ENCODE peak calls at places on chromosome 17, in four cellular contexts. J, M, R and W are unnamed samples.

GRCh38 chr17:57552114-57552601 is 192.9 kb downstream of the CCDC182 start:
- DNase-seq in J (no peak), M (no peak), R (peak), W (no peak)

GRCh38 chr17:79691931-79692330 is 38.8 kb upstream of the ENPP7 start:
- DNase-seq in J (no peak), M (no peak), R (no peak), W (no peak)

GRCh38 chr17:4008082-4008435 is 43.8 kb upstream of the ATP2A3 start:
- DNase-seq in J (no peak), M (no peak), R (peak), W (no peak)

GRCh38 chr17:54967621-54968258 is 714 bp downstream of the COX11 start:
- DNase-seq in J (no peak), M (peak), R (peak), W (peak)

GRCh38 chr17:76150712-76151622 is 9.9 kb upstream of the FOXJ1 start:
- DNase-seq in J (no peak), M (no peak), R (no peak), W (no peak)

GRCh38 chr17:76918811-76919210 is 50.6 kb downstream of the MGAT5B start:
- DNase-seq in J (no peak), M (no peak), R (no peak), W (no peak)

GRCh38 chr17:58995247-58995940 is 111.3 kb downstream of the TRIM37 start:
- DNase-seq in J (no peak), M (no peak), R (no peak), W (no peak)

GRCh38 chr17:11719852-11720251 is 121.6 kb downstream of the DNAH9 start:
- DNase-seq in J (no peak), M (no peak), R (no peak), W (no peak)

GRCh38 chr17:8163978-8164814 is 1.4 kb upstream of the VAMP2 start:
- DNase-seq in J (no peak), M (peak), R (peak), W (no peak)

GRCh38 chr17:21090889-21091618 is 35.7 kb upstream of the DHRS7B start:
- DNase-seq in J (no peak), M (no peak), R (peak), W (no peak)

GRCh38 chr17:27384261-27384701 is 72.0 kb upstream of the KSR1 start:
- DNase-seq in J (no peak), M (peak), R (no peak), W (no peak)

GRCh38 chr17:71919181-71919580 is 201.6 kb upstream of the SOX9 start:
- DNase-seq in J (no peak), M (no peak), R (no peak), W (no peak)

GRCh38 chr17:71914042-71914441 is 206.8 kb upstream of the SOX9 start:
- DNase-seq in J (no peak), M (no peak), R (no peak), W (no peak)

GRCh38 chr17:71914812-71915211 is 206.0 kb upstream of the SOX9 start:
- DNase-seq in J (no peak), M (no peak), R (no peak), W (no peak)

GRCh38 chr17:71919896-71920295 is 200.9 kb upstream of the SOX9 start:
- DNase-seq in J (no peak), M (no peak), R (no peak), W (no peak)

DNA sequence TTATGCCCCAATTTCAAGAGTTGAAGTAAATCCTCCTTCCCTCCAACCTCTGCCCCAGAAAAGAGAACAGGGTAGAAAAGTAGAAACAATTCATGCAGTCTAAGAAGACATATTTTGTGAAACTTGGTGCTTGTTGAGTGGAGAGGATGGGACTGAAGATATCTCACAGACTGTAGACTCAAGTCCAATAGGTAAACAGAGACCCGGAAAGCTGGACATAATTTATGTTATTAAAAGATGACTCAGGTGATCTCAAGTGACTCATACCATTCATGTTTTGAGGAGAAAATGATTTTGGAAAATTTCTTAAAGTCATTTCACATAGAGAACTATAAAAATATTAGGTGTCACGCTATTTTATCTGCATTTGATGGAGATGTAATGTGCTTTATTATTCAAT is 203.1 kb upstream of the SOX9 start:
- DNase-seq in J (no peak), M (no peak), R (no peak), W (no peak)
- TF ChIP-seq RNF2 in J (no peak), M (no peak), R (no peak), W (no peak)

GRCh38 chr17:17343160-17343735 is 40.1 kb downstream of the NT5M start:
- DNase-seq in J (no peak), M (no peak), R (no peak), W (no peak)
- TF ChIP-seq RNF2 in J (no peak), M (no peak), R (no peak), W (no peak)

DNA sequence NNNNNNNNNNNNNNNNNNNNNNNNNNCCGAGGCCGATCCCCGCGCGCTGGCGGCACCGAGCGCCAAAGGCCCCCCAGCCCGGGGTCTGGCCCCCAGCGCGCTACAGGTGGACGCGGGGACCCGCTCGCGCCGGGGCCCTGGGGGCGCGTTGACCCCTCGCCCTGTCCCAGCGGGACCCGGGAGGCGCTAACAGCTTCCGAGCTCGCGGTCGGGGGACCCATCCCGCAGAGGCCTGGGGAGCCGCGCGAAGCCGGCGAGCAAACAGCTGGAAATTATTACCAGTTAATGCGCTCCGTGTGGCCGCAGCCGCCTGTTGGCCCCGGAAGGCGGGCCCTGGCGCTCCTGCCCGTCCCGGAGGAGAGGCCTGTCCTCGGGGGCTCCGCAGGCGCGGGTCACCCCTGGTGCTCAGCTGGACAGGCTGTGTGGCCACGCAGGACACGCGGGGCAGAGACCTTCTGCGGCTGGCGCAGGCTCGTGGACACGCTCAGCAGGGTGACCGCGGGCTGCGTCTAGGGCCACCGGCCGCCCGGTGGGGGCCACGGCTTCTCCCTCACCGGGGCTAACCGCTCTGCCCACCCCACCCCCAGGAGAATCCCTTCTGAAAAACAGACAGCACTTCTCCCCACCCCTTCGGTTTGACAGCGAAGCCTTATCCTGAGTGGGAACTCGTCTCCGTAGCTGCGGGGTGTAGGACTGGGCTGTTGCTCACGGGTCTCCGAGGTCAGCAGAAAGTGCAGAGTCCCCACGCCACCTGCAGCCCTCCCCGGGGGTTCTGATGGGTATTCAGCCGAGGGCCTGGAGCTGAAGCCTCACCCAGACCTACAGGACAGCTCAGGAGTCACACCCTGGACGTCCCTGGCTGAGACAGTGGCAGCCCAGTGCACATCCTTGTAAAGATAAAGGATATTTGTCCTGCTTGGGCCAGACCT is 138.7 kb upstream of the RPH3AL start:
- DNase-seq in J (no peak), M (peak), R (peak), W (peak)
- TF ChIP-seq RNF2 in J (no peak), M (peak), R (no peak), W (peak)

GRCh38 chr17:67198131-67198530 is 46.9 kb downstream of the HELZ start:
- DNase-seq in J (no peak), M (no peak), R (no peak), W (no peak)

GRCh38 chr17:67203818-67204217 is 41.2 kb downstream of the HELZ start:
- DNase-seq in J (no peak), M (no peak), R (no peak), W (no peak)

GRCh38 chr17:67202503-67202902 is 42.5 kb downstream of the HELZ start:
- DNase-seq in J (no peak), M (no peak), R (no peak), W (no peak)

GRCh38 chr17:67196422-67196821 is 48.6 kb downstream of the HELZ start:
- DNase-seq in J (no peak), M (no peak), R (no peak), W (no peak)

GRCh38 chr17:67200727-67201301 is 44.2 kb downstream of the HELZ start:
- DNase-seq in J (no peak), M (peak), R (peak), W (peak)
- TF ChIP-seq RNF2 in J (no peak), M (no peak), R (no peak), W (no peak)

GRCh38 chr17:64001763-64002529 is 3.8 kb downstream of the PRR29 start:
- DNase-seq in J (no peak), M (no peak), R (no peak), W (no peak)
- TF ChIP-seq RNF2 in J (no peak), M (no peak), R (no peak), W (no peak)

GRCh38 chr17:63113167-63113566 is 147.1 kb downstream of the TANC2 start:
- DNase-seq in J (no peak), M (peak), R (peak), W (peak)
- TF ChIP-seq RNF2 in J (no peak), M (no peak), R (no peak), W (no peak)

DNA sequence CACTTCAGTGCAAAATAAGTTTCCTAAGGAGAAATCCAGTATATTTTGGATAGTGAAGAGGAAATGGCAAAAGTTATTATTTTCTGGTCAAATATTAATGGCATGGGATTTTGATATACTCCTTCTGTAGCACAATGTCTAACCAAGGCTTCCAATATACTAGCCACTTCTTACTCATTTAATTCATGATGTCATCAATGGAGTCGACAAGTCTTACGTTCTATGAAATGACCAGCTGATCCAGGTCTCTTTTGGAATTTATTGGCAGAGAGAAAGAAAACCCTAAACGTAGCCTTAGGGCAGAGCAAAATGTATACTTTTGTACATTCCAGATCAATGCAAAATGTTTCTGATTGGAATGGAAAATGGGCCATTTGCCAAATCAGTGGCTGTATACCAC is 8.3 kb upstream of the ABCA10 start:
- DNase-seq in J (no peak), M (no peak), R (no peak), W (no peak)
- TF ChIP-seq RNF2 in J (no peak), M (no peak), R (no peak), W (no peak)

GRCh38 chr17:82091264-82092066 is 6.6 kb downstream of the FASN start:
- DNase-seq in J (no peak), M (no peak), R (no peak), W (no peak)

GRCh38 chr17:82092094-82092586 is 5.9 kb downstream of the FASN start:
- DNase-seq in J (no peak), M (no peak), R (no peak), W (no peak)

GRCh38 chr17:82094931-82095776 is 2.9 kb downstream of the FASN start:
- DNase-seq in J (no peak), M (no peak), R (no peak), W (no peak)

GRCh38 chr17:82092628-82092994 is 5.4 kb downstream of the FASN start:
- DNase-seq in J (no peak), M (no peak), R (no peak), W (no peak)

GRCh38 chr17:82092995-82093751 is 4.9 kb downstream of the FASN start:
- DNase-seq in J (no peak), M (no peak), R (no peak), W (no peak)
- TF ChIP-seq RNF2 in J (no peak), M (no peak), R (no peak), W (no peak)